ENCODE peak calls at places on chromosomes 5 and 9, in four cellular contexts. F is K562, Y is HepG2, G is H1. H is an unnamed sample.

GRCh38 chr9:100573655-100574260 is 4.1 kb upstream of the CAVIN4 start:
- DNase-seq in F (no peak), G (no peak), Y (no peak), H (no peak)

GRCh38 chr9:21685502-21685901 is 116.9 kb upstream of the MTAP start:
- DNase-seq in Y (no peak), G (no peak), F (no peak), H (no peak)

GRCh38 chr5:173626501-173626812 is 10.0 kb upstream of the BOD1 start:
- DNase-seq in G (no peak), F (no peak), Y (no peak), H (no peak)

GRCh38 chr5:67160985-67161384 is 35.6 kb downstream of the CD180 start:
- DNase-seq in Y (no peak), F (no peak), G (no peak), H (no peak)

GRCh38 chr5:170633235-170634041 is 129.6 kb downstream of the KCNIP1 start:
- DNase-seq in F (peak; percentile 70), Y (peak; percentile 27), G (no peak), H (peak; percentile 83)

GRCh38 chr5:81191726-81192125 is 41.4 kb upstream of the CKMT2 start:
- DNase-seq in F (no peak), G (no peak), Y (no peak), H (no peak)

GRCh38 chr9:17063535-17064135 is 71.2 kb upstream of the CNTLN start:
- DNase-seq in F (no peak), G (no peak), Y (peak; percentile 45), H (peak; percentile 61)

GRCh38 chr9:21056931-21057330 is 20.8 kb downstream of the IFNB1 start:
- DNase-seq in F (no peak), G (no peak), Y (no peak), H (no peak)

GRCh38 chr9:127314911-127315310 is 50.3 kb downstream of the GARNL3 start:
- DNase-seq in Y (no peak), F (no peak), G (no peak), H (no peak)

GRCh38 chr9:69549310-69550202 is 122.6 kb downstream of the APBA1 start:
- DNase-seq in F (peak; percentile 30), G (no peak), Y (peak; percentile 45), H (peak; percentile 67)

DNA sequence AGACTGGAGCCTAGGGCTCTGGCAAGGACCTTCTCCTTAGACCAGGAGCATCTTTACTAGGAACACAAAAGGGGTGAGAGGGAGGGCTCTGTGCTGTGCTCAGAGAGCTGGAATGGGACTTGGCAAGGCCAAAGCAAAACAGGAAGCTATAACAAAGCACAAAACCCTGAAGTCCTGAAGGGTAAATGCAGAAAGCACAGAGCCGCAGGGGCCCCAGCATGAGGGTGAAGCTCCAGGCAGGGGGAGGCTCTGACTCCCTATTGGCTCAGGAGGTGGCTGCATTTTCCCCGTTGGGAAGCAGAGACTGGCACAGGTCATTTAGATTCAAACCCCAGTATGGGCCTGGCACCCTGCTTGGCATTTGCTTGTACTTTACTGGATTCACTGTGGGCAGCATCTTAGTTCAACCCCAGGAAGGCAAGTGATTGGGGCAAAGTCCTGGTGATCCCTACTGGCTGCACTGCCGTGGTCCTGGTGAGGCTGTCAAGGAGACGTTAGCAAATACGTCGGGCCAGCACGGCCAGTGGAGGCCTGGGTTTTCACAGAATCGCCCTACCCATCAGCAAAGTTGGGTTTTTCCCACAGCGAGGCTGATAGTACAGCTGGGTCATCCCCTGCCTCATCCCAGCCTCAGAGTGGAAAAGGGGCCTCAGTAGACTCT is 46.3 kb downstream of the GGTA1 start:
- DNase-seq in Y (no peak), G (no peak), F (no peak), H (peak; percentile 42)
- TF ChIP-seq POLR2AphosphoS5 in Y (no peak), G (no peak), F (no peak), H (no peak)

GRCh38 chr9:71768388-71769174 is at the start of gene CEMIP2:
- DNase-seq in Y (peak; percentile 71), G (no peak), F (peak; percentile 81), H (peak; percentile 89)
- TF ChIP-seq JUN in Y (peak; percentile 19), G (no peak), F (no peak), H (no peak)

GRCh38 chr9:129068110-129068509 is 12.8 kb upstream of the DOLPP1 start:
- DNase-seq in G (no peak), F (no peak), Y (no peak), H (no peak)

GRCh38 chr9:129069825-129070473 is 11.0 kb upstream of the DOLPP1 start:
- DNase-seq in F (no peak), G (no peak), Y (no peak), H (no peak)

GRCh38 chr9:129070670-129071525 is 10.0 kb upstream of the DOLPP1 start:
- DNase-seq in Y (no peak), F (peak; percentile 39), G (no peak), H (no peak)

GRCh38 chr9:129071526-129072131 is 9.3 kb upstream of the DOLPP1 start:
- DNase-seq in F (no peak), Y (no peak), G (peak; percentile 66), H (no peak)

DNA sequence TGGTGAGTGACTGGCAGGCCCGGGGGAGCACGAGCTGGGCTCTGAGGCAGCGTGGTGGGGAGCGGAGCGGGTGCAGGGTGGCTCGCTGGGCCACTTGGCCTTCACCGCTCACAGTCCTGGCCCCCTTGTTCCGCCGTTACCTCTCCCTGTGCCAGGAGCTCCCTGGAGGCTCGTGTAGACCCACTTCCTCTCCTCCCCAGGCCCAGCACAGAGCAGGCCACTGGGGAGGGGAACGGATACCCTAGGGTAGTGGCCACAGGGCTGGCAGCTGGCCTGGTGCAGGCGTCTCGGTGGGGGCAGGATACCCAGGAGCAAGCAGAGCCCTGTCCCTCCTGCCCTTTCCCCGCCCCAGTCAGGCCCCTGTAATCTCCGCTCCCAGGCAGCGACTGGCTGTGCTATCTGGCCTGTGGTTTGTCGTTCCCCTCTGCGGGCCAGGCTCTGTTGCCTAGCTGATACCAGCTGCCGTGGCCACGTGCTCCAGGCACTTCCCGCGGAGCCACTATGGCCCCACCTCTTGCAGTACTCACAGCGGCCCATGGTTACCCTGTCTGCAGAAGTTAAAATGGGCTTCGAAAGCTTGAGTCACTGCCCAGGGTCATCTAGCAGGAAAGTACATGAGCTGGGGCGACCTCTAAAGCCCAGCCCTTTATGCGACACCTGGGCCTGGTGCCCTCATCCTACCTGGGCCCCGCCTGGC is 11.6 kb upstream of the DOLPP1 start:
- DNase-seq in G (no peak), F (peak; percentile 83), Y (no peak), H (no peak)
- H3K9ac ChIP-seq in G (no peak overlapping the region), F (peak overlapping the region; percentile 86), Y (no peak overlapping the region), H (no peak overlapping the region)

GRCh38 chr5:36724429-36725332 is 118.3 kb downstream of the SLC1A3 start:
- DNase-seq in F (peak; percentile 61), Y (no peak), G (no peak), H (no peak)
- TF ChIP-seq POLR2AphosphoS5 in F (no peak), Y (no peak), G (no peak), H (no peak)

DNA sequence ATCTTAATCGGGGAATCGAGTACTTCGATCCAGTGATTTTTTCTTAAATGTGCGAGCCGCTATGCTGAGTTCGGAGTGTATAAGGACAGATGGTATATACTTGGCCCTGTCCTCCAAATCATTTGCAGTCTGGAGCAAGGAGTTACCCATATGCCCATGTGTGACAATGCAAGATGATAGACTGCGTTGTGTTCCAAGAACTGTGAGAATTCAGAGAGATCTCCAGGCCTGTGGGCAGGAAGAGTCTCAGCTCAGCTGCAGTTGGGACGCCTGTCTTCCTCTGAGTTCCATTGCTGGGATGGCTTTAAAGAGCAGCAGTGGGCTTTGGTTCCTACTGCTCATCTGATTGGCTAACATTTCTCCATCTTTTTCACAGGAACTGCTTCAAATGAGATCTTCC is 106.6 kb downstream of the ADAMTS16 start:
- DNase-seq in Y (no peak), G (no peak), F (no peak), H (no peak)
- TF ChIP-seq JUN in Y (no peak), G (no peak), F (no peak), H (no peak)

DNA sequence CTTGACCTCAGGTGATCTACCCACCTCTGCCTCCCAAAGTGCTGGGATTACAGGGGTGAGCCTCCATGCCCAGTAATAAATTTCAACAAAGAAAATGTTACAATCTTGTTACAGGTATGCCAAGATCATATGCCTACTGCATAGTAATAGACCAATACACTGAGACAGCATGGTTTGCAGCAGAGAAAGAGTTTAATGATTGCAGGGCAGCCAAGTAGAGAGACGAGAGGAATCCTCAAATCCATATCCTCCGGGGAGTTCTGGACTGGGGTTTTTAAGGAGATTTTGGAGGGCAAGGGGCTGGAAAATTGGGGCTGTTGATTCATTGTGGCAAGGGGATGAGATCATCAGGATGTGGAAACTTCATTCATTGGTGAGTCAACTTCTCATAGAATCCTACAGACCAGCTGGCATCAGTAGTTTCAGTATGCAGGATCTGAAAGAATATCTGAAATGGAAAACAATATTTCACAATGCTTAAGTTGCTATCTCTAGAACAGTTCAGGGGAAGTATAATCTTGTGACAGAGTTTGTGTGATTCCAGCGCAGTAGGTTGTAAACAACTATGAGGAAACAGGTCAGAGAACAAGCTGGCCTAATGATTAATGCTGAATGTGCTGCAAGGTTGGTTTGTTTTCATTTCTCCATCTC is 14.8 kb upstream of the TUT7 start:
- DNase-seq in Y (peak; percentile 12), G (no peak), F (no peak), H (no peak)
- H3K9ac ChIP-seq in Y (no peak overlapping the region), G (no peak overlapping the region), F (no peak overlapping the region), H (no peak overlapping the region)

GRCh38 chr5:73447234-73448071 is 1.1 kb downstream of the FOXD1 start:
- DNase-seq in G (no peak), F (peak; percentile 63), Y (no peak), H (peak; percentile 41)
- TF ChIP-seq POLR2AphosphoS5 in G (no peak), F (no peak), Y (no peak), H (no peak)

DNA sequence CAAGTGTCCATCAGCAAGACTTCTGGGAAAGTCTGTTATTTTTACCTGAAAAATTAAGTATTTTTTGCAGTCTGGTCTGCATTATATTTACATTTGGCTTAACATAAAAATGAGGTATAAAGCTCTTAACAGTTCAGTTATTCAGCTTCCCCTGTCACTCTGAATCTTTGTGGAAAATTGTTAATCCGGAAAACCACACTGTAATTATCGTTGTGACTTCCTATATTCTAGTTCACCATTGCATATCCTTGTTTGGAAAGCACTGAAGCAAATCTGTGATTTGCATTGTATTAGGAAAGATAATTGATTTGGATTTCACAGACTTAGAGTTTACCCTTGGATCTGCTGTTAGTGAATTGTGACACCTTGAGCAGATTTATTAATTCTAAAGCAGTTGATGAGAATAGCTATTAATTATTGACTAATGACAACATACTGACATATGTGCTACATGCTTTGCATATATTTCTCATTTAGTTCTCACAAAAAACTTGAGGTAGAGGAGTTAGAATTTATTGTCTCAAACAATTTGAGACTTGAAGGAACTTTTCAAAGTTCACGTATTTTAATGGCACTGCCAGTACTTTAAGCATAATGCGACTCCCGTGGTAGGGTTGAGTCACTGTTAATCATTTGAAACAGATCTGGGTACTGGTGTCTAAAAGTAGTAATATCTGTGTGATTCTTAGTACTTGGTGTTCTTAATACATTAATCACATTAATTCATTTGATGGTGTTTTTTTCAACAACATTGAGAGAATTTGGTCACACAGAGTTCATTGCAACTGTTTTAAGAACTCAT is 71.8 kb upstream of the LRRC70 start:
- DNase-seq in F (no peak), G (no peak), Y (no peak), H (no peak)
- TF ChIP-seq JUN in F (no peak), G (no peak), Y (no peak), H (no peak)

DNA sequence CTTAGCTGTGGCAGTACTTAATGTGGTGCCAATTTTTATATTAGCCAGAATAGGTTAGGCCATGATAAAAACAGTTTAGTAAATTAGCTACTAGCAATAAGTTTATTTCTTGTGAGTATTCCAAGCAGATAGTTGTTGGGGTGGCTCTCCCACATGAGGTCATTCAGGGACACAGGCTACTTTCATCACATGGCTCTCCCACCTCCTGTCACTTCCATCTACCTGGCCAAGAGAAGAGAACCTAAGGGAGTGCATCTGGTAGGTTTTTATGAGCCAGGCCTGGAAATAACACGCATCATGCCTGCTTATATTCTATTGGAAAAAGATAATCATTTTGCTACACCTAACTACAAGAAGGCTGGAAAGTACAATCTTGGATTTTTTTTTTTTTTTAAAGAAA is 161.4 kb upstream of the CCNH start:
- DNase-seq in Y (no peak), G (no peak), F (no peak), H (no peak)
- H3K9ac ChIP-seq in Y (no peak overlapping the region), G (no peak overlapping the region), F (no peak overlapping the region), H (no peak overlapping the region)

H was measured in endothelial cell of umbilical vein.